ENCODE peak calls at places on chromosomes 7 and 10, in nine cellular contexts. H, T, M, W, I, X, D, P and E are unnamed samples.

GRCh38 chr10:22251751-22252285 is 34.0 kb upstream of the EBLN1 start:
- DNase-seq in H (peak; percentile 55), P (no peak), M (peak; percentile 55), W (peak; percentile 71), X (peak; percentile 62), D (no peak), T (peak; percentile 64), I (peak; percentile 57), E (no peak)

GRCh38 chr7:130908345-130909160 is 174.5 kb upstream of the KLF14 start:
- DNase-seq in T (no peak), H (no peak), M (no peak), D (peak; percentile 92), I (no peak), P (no peak), W (no peak), X (no peak), E (no peak)

GRCh38 chr10:98664329-98665042 is 217.8 kb upstream of the HPS1 start:
- DNase-seq in P (peak; percentile 47), W (no peak), T (no peak), X (no peak), I (peak; percentile 16), H (peak; percentile 10), M (no peak), D (peak; percentile 15), E (no peak)

GRCh38 chr10:33336606-33337334 is 2.3 kb upstream of the NRP1 start:
- DNase-seq in T (peak; percentile 57), W (peak; percentile 82), I (peak; percentile 44), P (no peak), H (peak; percentile 31), D (no peak), M (no peak), X (peak; percentile 58), E (no peak)

GRCh38 chr10:11810313-11810766 is 12.8 kb upstream of the PROSER2 start:
- DNase-seq in M (peak; percentile 15), T (no peak), D (no peak), I (peak; percentile 46), W (no peak), P (no peak), X (no peak), H (no peak), E (peak; percentile 7)

GRCh38 chr7:82179311-82179710 is 264.3 kb downstream of the CACNA2D1 start:
- DNase-seq in D (no peak), M (peak; percentile 47), P (no peak), H (no peak), X (no peak), T (no peak), W (no peak), I (no peak), E (no peak)

GRCh38 chr7:142854505-142855400 is at the start of gene EPHB6:
- DNase-seq in W (peak; percentile 88), D (no peak), M (peak; percentile 46), H (peak; percentile 87), X (peak; percentile 79), T (peak; percentile 87), P (no peak), I (peak; percentile 42), E (no peak)

GRCh38 chr10:26044123-26044749 is 110.2 kb downstream of the MYO3A start:
- DNase-seq in T (no peak), I (no peak), M (no peak), H (peak; percentile 18), X (no peak), P (no peak), D (no peak), W (peak; percentile 19), E (no peak)

GRCh38 chr10:52434734-52435133 is 120.7 kb downstream of the DKK1 start:
- DNase-seq in P (no peak), T (no peak), M (no peak), D (no peak), H (no peak), I (no peak), X (no peak), W (no peak), E (no peak)

GRCh38 chr10:52438119-52438518 is 124.0 kb downstream of the DKK1 start:
- DNase-seq in M (no peak), T (no peak), D (no peak), W (no peak), X (no peak), H (no peak), I (no peak), P (no peak), E (no peak)

GRCh38 chr10:52436664-52437063 is 122.6 kb downstream of the DKK1 start:
- DNase-seq in H (no peak), P (no peak), I (no peak), W (no peak), X (no peak), T (no peak), D (no peak), M (no peak), E (peak; percentile 63)

GRCh38 chr10:52440612-52441285 is 126.7 kb downstream of the DKK1 start:
- DNase-seq in M (no peak), T (no peak), H (no peak), W (no peak), P (no peak), D (no peak), I (no peak), X (no peak), E (no peak)

GRCh38 chr10:52437205-52437646 is 123.1 kb downstream of the DKK1 start:
- DNase-seq in I (no peak), H (no peak), M (no peak), T (no peak), X (no peak), P (no peak), W (no peak), D (no peak), E (no peak)
- H3K27ac ChIP-seq in I (no peak overlapping the region), H (no peak overlapping the region), M (no peak overlapping the region), T (no peak overlapping the region), X (no peak overlapping the region), P (peak overlapping the region; percentile 67), W (no peak overlapping the region), D (peak overlapping the region; percentile 98), E (no peak overlapping the region)

DNA sequence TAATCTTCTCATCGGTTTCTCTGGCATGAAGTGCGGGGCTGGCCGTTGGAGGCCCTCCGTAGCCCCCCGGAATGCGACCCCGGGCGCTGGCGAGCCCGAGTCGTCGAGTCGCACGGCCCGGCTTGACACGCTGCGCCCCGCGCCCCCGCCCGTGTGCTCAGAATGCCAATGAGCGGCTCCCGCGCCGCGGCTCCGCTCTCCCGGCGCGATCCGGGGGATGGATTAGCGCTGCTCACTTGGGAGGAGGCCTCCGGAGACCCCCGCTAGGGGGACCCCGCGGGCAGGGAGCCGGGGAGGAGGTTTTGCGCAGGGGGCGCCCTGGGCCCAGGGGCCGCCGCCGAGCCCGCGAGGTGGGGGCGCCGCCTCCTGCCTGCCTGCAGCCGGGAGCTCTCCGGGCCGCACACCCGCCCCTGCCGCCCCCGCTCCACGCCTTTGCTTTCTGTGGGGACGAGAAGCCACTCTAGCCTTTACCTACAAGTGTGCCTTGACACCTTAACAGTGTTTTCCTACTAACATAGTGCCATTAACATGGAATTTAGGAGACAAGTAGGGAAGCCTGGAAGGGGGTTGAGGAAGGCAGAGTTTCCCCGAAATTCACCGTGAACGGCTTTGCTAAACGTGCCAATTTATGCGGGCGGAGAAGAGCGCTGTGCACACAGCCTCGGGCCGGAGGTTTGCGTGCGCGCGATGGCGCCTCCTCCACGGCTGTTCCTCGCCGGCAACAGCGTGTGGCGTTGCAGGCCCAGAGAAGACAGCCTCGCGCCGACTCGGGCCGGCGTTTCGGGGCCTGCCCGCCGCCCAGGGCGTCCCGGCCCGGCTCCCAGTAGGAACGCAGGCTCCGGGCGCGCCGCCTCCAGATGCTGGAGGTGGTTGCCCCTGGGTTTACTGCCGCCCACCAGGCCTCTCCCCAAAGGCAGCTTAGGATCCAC is 7.1 kb downstream of the SHH start:
- DNase-seq in D (no peak), T (no peak), X (peak; percentile 64), I (peak; percentile 62), W (peak; percentile 31), M (peak; percentile 71), P (no peak), H (peak; percentile 61), E (no peak)
- H3K4me3 ChIP-seq in D (peak overlapping the region; percentile 38), T (no peak overlapping the region), X (peak overlapping the region; percentile 14), I (peak overlapping the region; percentile 49), W (peak overlapping the region; percentile 37), M (peak overlapping the region; percentile 69), P (peak overlapping the region; percentile 9), H (peak overlapping the region; percentile 31), E (peak overlapping the region; percentile 49)

GRCh38 chr7:30706865-30707264 is 24.6 kb upstream of the CRHR2 start:
- DNase-seq in D (no peak), T (no peak), X (peak; percentile 21), P (no peak), H (no peak), I (no peak), W (no peak), M (no peak), E (no peak)
- H3K27ac ChIP-seq in D (no peak overlapping the region), T (no peak overlapping the region), X (no peak overlapping the region), P (no peak overlapping the region), H (no peak overlapping the region), I (no peak overlapping the region), W (peak overlapping the region; percentile 69), M (no peak overlapping the region), E (no peak overlapping the region)

GRCh38 chr7:209846-210245 is 17.5 kb downstream of the FAM20C start:
- DNase-seq in D (no peak), I (no peak), T (no peak), X (no peak), W (no peak), P (no peak), H (no peak), M (peak; percentile 61), E (no peak)
- H3K4me3 ChIP-seq in D (no peak overlapping the region), I (no peak overlapping the region), T (no peak overlapping the region), X (no peak overlapping the region), W (no peak overlapping the region), P (no peak overlapping the region), H (no peak overlapping the region), M (no peak overlapping the region), E (no peak overlapping the region)

GRCh38 chr7:102300643-102301211 is 14.1 kb downstream of the SH2B2 start:
- DNase-seq in D (no peak), I (no peak), W (no peak), T (no peak), P (no peak), H (no peak), M (no peak), X (no peak), E (no peak)

GRCh38 chr7:102304668-102305067 is 18.0 kb downstream of the SH2B2 start:
- DNase-seq in P (no peak), D (no peak), T (no peak), X (no peak), W (no peak), H (no peak), M (peak; percentile 11), I (no peak), E (no peak)

GRCh38 chr7:102305414-102306268 is 19.0 kb downstream of the SH2B2 start:
- DNase-seq in H (peak; percentile 44), X (no peak), D (no peak), P (no peak), I (no peak), T (no peak), W (no peak), M (no peak), E (no peak)

GRCh38 chr7:102302025-102302424 is 15.4 kb downstream of the SH2B2 start:
- DNase-seq in X (no peak), M (no peak), I (no peak), T (no peak), W (no peak), H (no peak), D (no peak), P (no peak), E (no peak)

GRCh38 chr7:102303669-102304422 is 17.2 kb downstream of the SH2B2 start:
- DNase-seq in P (no peak), M (no peak), H (no peak), I (no peak), W (no peak), D (no peak), X (no peak), T (no peak), E (no peak)
- H3K27ac ChIP-seq in P (no peak overlapping the region), M (no peak overlapping the region), H (peak overlapping the region; percentile 41), I (no peak overlapping the region), W (no peak overlapping the region), D (no peak overlapping the region), X (no peak overlapping the region), T (no peak overlapping the region), E (no peak overlapping the region)

GRCh38 chr7:11524476-11525398 is 307.3 kb downstream of the THSD7A start:
- DNase-seq in X (no peak), M (no peak), D (no peak), W (no peak), T (no peak), H (no peak), I (no peak), P (no peak), E (no peak)
- H3K4me3 ChIP-seq in X (no peak overlapping the region), M (no peak overlapping the region), D (no peak overlapping the region), W (no peak overlapping the region), T (no peak overlapping the region), H (no peak overlapping the region), I (no peak overlapping the region), P (no peak overlapping the region), E (no peak overlapping the region)